ENCODE peak calls at places on chromosome 9, in nine cellular contexts. T is progenitor cell of endocrine pancreas, S is A549, Q is brain microvascular endothelial cell, R is uterus, W is hepatocyte, J is AG09309, P is HCT116, Z is colonic mucosa. A is an unnamed sample.
A peak's percentile ranks its signal among the peaks of the same experiment; 100 is the strongest.

GRCh38 chr9:104961238-104961637 is 33.3 kb upstream of the ABCA1 start:
- DNase-seq in T (no peak), S (peak; percentile 52), Q (peak; percentile 57), R (no peak), W (peak; percentile 85), J (no peak), P (no peak), Z (peak; percentile 71), A (no peak)

GRCh38 chr9:29212590-29213373 is 1639.5 kb upstream of the C9orf72 start:
- DNase-seq in T (peak; percentile 16), S (peak; percentile 26), Q (no peak), R (peak; percentile 37), W (peak; percentile 61), J (no peak), P (no peak), Z (no peak), A (no peak)

GRCh38 chr9:129023036-129023907 is 4.9 kb downstream of the SH3GLB2 start:
- DNase-seq in T (no peak), S (no peak), Q (peak; percentile 43), R (peak; percentile 64), W (peak; percentile 45), J (peak; percentile 39), P (no peak), Z (peak; percentile 36), A (no peak)

GRCh38 chr9:69671291-69671903 is 774 bp downstream of the APBA1 start:
- DNase-seq in T (no peak), S (no peak), Q (no peak), R (peak; percentile 16), W (no peak), J (no peak), P (no peak), Z (peak; percentile 26), A (no peak)

GRCh38 chr9:133115604-133116345 is 5.3 kb downstream of the RALGDS start:
- DNase-seq in T (no peak), S (no peak), Q (peak; percentile 62), R (peak; percentile 15), W (no peak), J (no peak), P (no peak), Z (no peak), A (peak; percentile 19)

GRCh38 chr9:112059145-112059979 is 115.7 kb downstream of the SUSD1 start:
- DNase-seq in T (no peak), S (peak; percentile 89), Q (peak; percentile 94), R (no peak), W (peak; percentile 65), J (no peak), P (no peak), Z (peak; percentile 54), A (no peak)

GRCh38 chr9:95316794-95317118 is 753 bp downstream of the FANCC start:
- DNase-seq in T (peak; percentile 52), S (peak; percentile 90), Q (peak; percentile 16), R (peak; percentile 37), W (peak; percentile 81), J (no peak), P (peak; percentile 45), Z (peak; percentile 88), A (peak; percentile 50)

GRCh38 chr9:16030513-16031185 is 477.8 kb downstream of the CCDC171 start:
- DNase-seq in T (no peak), S (peak; percentile 25), Q (peak; percentile 98), R (no peak), W (no peak), J (peak; percentile 80), P (peak; percentile 84), Z (no peak), A (no peak)

DNA sequence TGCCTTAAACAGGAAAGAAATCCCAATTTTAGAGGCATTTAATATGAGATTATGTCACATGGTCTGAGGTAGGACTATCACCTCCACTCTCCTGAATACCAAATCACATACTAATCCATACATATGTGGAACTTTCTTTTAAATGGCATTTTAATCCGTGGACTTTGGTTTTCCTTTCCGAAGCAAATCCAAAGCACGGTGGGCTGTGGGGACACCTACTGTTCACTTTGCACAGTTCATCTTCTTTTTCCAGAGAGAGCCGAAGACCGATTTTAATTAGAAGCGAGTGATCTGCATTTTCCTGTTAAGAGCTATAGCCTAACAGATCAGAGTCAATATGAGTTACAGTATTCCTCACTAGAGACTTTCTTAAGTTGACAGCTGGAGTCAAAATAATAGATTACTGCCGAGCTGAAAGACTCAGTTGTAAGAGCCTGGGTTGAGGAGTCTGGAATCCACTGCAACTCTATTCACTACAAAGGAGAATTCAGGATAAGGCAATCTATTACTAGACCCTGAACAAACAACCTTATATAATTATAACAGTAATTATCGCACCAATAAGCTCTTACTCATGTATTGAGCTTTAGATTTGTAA is 144.8 kb downstream of the TRPM6 start:
- DNase-seq in T (no peak), S (peak; percentile 33), Q (peak; percentile 27), R (no peak), W (peak; percentile 39), J (no peak), P (peak; percentile 19), Z (no peak), A (no peak)
- TF ChIP-seq CTCF in T (peak; percentile 77), S (peak; percentile 66), Q (peak; percentile 89), R (peak; percentile 44), W (peak; percentile 79), J (peak; percentile 81), P (peak; percentile 88), Z (peak; percentile 58), A (peak; percentile 61)

GRCh38 chr9:131204285-131204684 is 72.0 kb downstream of the FAM78A start:
- DNase-seq in T (no peak), S (no peak), Q (no peak), R (no peak), W (no peak), J (no peak), P (no peak), Z (no peak), A (no peak)

GRCh38 chr9:131206495-131206894 is 69.8 kb downstream of the FAM78A start:
- DNase-seq in T (no peak), S (no peak), Q (no peak), R (no peak), W (no peak), J (no peak), P (no peak), Z (no peak), A (no peak)

GRCh38 chr9:131201856-131202255 is 74.5 kb downstream of the FAM78A start:
- DNase-seq in T (no peak), S (no peak), Q (no peak), R (no peak), W (no peak), J (no peak), P (no peak), Z (no peak), A (no peak)

GRCh38 chr9:131198316-131198715 is 72.9 kb downstream of the NUP214 start:
- DNase-seq in T (no peak), S (no peak), Q (no peak), R (no peak), W (no peak), J (no peak), P (no peak), Z (no peak), A (no peak)

DNA sequence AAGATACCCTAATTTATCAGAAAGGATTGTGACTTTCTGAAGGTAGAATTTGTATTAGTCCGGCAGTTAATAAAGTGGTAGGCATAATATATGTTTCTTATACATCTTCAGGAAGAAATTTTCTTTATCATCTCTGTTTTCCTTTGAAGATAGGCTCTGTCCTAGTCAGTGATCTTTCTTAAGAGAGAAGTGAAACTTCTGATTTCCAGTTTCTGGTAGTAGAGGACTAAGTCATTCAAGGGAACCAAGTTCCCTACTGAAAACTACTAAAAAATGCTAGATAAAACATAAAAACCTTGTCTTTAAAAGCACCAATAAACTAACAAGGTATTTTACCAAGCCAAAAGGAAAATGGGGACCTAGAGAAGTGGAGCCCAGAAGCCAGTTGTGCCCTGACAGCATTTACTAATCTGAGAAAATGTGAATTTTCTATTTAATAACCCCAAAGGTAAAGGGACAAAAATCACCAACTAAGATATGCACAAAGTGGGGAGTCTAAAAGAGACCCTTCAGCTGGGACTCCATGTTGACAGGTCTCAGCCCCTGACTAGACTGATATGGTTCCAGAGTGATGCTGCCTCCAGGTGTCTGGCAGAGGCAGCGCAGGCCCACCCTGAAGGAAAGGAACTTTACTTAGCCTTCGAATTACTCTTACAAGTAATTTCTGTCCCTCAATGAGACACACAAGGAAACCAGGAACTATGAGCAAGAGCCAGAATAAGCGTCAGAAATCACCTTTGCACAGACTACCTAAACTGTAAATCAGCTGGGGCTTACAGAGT is 72.7 kb downstream of the FAM78A start:
- DNase-seq in T (no peak), S (no peak), Q (no peak), R (no peak), W (no peak), J (no peak), P (no peak), Z (no peak), A (no peak)
- TF ChIP-seq CTCF in T (no peak), S (no peak), Q (peak; percentile 62), R (no peak), W (no peak), J (peak; percentile 20), P (peak; percentile 52), Z (no peak), A (peak; percentile 11)

GRCh38 chr9:78234810-78235209 is 1.1 kb upstream of the CEP78 start:
- DNase-seq in T (no peak), S (no peak), Q (peak; percentile 46), R (no peak), W (no peak), J (no peak), P (no peak), Z (no peak), A (no peak)

GRCh38 chr9:78238061-78239038 is 2.5 kb downstream of the CEP78 start:
- DNase-seq in T (no peak), S (no peak), Q (no peak), R (no peak), W (no peak), J (no peak), P (no peak), Z (no peak), A (no peak)

GRCh38 chr9:78235771-78236510 is at the start of gene CEP78:
- DNase-seq in T (peak; percentile 86), S (peak; percentile 93), Q (peak; percentile 90), R (peak; percentile 89), W (peak; percentile 97), J (peak; percentile 58), P (peak; percentile 85), Z (peak; percentile 94), A (peak; percentile 91)

GRCh38 chr9:78236511-78236950 is 656 bp downstream of the CEP78 start:
- DNase-seq in T (no peak), S (peak; percentile 31), Q (peak; percentile 3), R (peak; percentile 18), W (no peak), J (no peak), P (no peak), Z (peak; percentile 37), A (no peak)

GRCh38 chr9:78235296-78235770 is 542 bp upstream of the CEP78 start:
- DNase-seq in T (no peak), S (no peak), Q (peak; percentile 41), R (no peak), W (no peak), J (no peak), P (no peak), Z (no peak), A (no peak)
- TF ChIP-seq CTCF in T (no peak), S (no peak), Q (no peak), R (no peak), W (no peak), J (no peak), P (no peak), Z (no peak), A (no peak)

DNA sequence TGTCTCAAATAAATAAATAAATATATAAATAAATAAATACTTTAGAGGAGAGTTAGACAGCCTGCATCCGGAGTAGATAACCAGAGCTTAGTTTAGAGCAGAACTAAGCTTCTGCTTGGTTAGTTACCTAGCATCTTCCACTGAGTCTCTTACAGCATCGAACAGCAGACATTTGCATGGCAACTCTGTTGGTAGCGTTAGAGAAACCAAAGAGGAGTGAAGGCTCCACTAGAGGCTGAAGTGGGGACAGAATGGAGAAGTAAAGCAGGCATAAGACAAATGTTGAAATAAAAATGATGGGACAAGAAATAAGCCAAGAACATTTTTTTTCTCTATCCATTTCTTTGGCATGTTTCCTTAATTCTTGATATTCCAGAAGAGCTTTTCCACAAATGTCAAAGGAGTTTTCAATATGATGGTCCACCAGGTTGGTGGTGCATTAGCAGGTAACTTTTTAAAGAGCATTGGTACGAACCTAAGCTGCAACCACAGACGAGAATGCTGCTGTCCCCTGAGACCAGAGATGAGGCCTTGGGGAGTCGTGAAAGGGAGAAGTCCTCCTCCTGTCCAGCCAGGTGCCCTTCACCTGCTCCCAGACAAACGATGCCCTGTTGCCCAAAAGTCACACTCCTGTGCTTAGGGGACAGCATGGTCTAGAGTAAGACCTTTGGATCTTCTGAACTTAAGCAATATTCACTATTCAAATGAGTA is 438.3 kb downstream of the DIRAS2 start:
- DNase-seq in T (no peak), S (no peak), Q (no peak), R (no peak), W (no peak), J (no peak), P (no peak), Z (no peak), A (no peak)
- TF ChIP-seq CTCF in T (no peak), S (no peak), Q (no peak), R (no peak), W (no peak), J (no peak), P (no peak), Z (no peak), A (no peak)